ENCODE peak calls at places on chromosomes 11 and 22, in five cellular contexts. One of them, this sample, is unnamed.

GRCh38 chr11:123181075-123181474 is 14.0 kb downstream of the CLMP start:
- DNase-seq in mesenchymal stem cell: no peak
- DNase-seq in fibroblast of the aortic adventitia: no peak
- DNase-seq in AG09309: no peak
- DNase-seq in MM.1S: no peak
- DNase-seq in this sample: no peak

GRCh38 chr11:34235591-34236071 is 122.2 kb downstream of the ABTB2 start:
- DNase-seq in mesenchymal stem cell: no peak
- DNase-seq in fibroblast of the aortic adventitia: no peak
- DNase-seq in AG09309: no peak
- DNase-seq in MM.1S: no peak
- DNase-seq in this sample: no peak

GRCh38 chr11:43825217-43825816 is 55.3 kb upstream of the ALKBH3 start:
- DNase-seq in mesenchymal stem cell: peak; percentile 41
- DNase-seq in fibroblast of the aortic adventitia: peak; percentile 52
- DNase-seq in AG09309: no peak
- DNase-seq in MM.1S: no peak
- DNase-seq in this sample: no peak

GRCh38 chr11:26134481-26135355 is 197.2 kb upstream of the ANO3 start:
- DNase-seq in mesenchymal stem cell: peak; percentile 53
- DNase-seq in fibroblast of the aortic adventitia: peak; percentile 31
- DNase-seq in AG09309: no peak
- DNase-seq in MM.1S: peak; percentile 63
- DNase-seq in this sample: no peak

GRCh38 chr11:28049338-28050216 is 58.4 kb downstream of the KIF18A start:
- DNase-seq in mesenchymal stem cell: peak; percentile 71
- DNase-seq in fibroblast of the aortic adventitia: peak; percentile 14
- DNase-seq in AG09309: no peak
- DNase-seq in MM.1S: no peak
- DNase-seq in this sample: no peak

GRCh38 chr11:25613899-25614298 is 718.0 kb upstream of the ANO3 start:
- DNase-seq in mesenchymal stem cell: no peak
- DNase-seq in fibroblast of the aortic adventitia: no peak
- DNase-seq in AG09309: no peak
- DNase-seq in MM.1S: no peak
- DNase-seq in this sample: no peak

GRCh38 chr22:22144858-22145257 is 99.7 kb upstream of the VPREB1 start:
- DNase-seq in mesenchymal stem cell: no peak
- DNase-seq in fibroblast of the aortic adventitia: peak; percentile 25
- DNase-seq in AG09309: no peak
- DNase-seq in MM.1S: no peak
- DNase-seq in this sample: no peak

GRCh38 chr11:125192194-125192593 is 27.6 kb downstream of the PKNOX2 start:
- DNase-seq in mesenchymal stem cell: no peak
- DNase-seq in fibroblast of the aortic adventitia: peak; percentile 37
- DNase-seq in AG09309: no peak
- DNase-seq in MM.1S: no peak
- DNase-seq in this sample: no peak

GRCh38 chr11:112627588-112628045 is 333.6 kb upstream of the NCAM1 start:
- DNase-seq in mesenchymal stem cell: no peak
- DNase-seq in fibroblast of the aortic adventitia: no peak
- DNase-seq in AG09309: no peak
- DNase-seq in MM.1S: peak; percentile 36
- DNase-seq in this sample: no peak

GRCh38 chr11:96303067-96303466 is 39.9 kb downstream of the MAML2 start:
- DNase-seq in mesenchymal stem cell: peak; percentile 79
- DNase-seq in fibroblast of the aortic adventitia: peak; percentile 88
- DNase-seq in AG09309: no peak
- DNase-seq in MM.1S: no peak
- DNase-seq in this sample: no peak

GRCh38 chr11:76314741-76315090 is 66.2 kb downstream of the THAP12 start:
- DNase-seq in mesenchymal stem cell: peak; percentile 61
- DNase-seq in fibroblast of the aortic adventitia: peak; percentile 32
- DNase-seq in AG09309: peak; percentile 5
- DNase-seq in MM.1S: no peak
- DNase-seq in this sample: no peak

GRCh38 chr22:37325024-37325395 is 42.7 kb downstream of the CYTH4 start:
- DNase-seq in mesenchymal stem cell: no peak
- DNase-seq in fibroblast of the aortic adventitia: no peak
- DNase-seq in AG09309: no peak
- DNase-seq in MM.1S: no peak
- DNase-seq in this sample: no peak
- H3K4me3 ChIP-seq in mesenchymal stem cell: peak overlapping the region; percentile 20
- H3K4me3 ChIP-seq in fibroblast of the aortic adventitia: no peak overlapping the region
- H3K4me3 ChIP-seq in AG09309: peak overlapping the region; percentile 11
- H3K4me3 ChIP-seq in MM.1S: no peak overlapping the region
- H3K4me3 ChIP-seq in this sample: no peak overlapping the region

GRCh38 chr11:1873048-1873812 is 18.5 kb downstream of the PRR33 start:
- DNase-seq in mesenchymal stem cell: no peak
- DNase-seq in fibroblast of the aortic adventitia: peak; percentile 60
- DNase-seq in AG09309: no peak
- DNase-seq in MM.1S: no peak
- DNase-seq in this sample: no peak
- H3K4me3 ChIP-seq in mesenchymal stem cell: no peak overlapping the region
- H3K4me3 ChIP-seq in fibroblast of the aortic adventitia: no peak overlapping the region
- H3K4me3 ChIP-seq in AG09309: no peak overlapping the region
- H3K4me3 ChIP-seq in MM.1S: no peak overlapping the region
- H3K4me3 ChIP-seq in this sample: no peak overlapping the region

DNA sequence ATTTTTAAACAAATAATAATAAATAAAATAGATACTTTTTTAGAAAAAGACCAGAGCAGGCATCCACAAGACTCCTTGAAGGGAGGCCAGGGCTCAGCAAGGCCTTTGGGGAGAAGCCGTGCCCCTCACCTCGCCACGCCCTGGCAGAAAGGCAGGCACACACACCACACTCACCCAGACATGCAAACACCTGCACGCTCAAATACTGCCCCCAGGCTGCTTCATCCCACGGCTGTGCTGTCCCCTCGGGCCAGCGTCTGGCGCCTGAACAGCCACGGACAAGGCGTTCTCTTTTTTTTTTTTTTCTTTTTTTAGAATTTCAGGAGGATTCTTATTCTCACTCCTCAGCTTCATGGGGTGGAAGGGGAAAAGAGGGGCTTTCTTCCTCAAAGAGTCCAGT is 1.5 kb downstream of the FADS3 start:
- DNase-seq in mesenchymal stem cell: no peak
- DNase-seq in fibroblast of the aortic adventitia: no peak
- DNase-seq in AG09309: no peak
- DNase-seq in MM.1S: no peak
- DNase-seq in this sample: no peak
- H3K4me3 ChIP-seq in mesenchymal stem cell: no peak overlapping the region
- H3K4me3 ChIP-seq in fibroblast of the aortic adventitia: peak overlapping the region; percentile 91
- H3K4me3 ChIP-seq in AG09309: peak overlapping the region; percentile 99
- H3K4me3 ChIP-seq in MM.1S: no peak overlapping the region
- H3K4me3 ChIP-seq in this sample: no peak overlapping the region

DNA sequence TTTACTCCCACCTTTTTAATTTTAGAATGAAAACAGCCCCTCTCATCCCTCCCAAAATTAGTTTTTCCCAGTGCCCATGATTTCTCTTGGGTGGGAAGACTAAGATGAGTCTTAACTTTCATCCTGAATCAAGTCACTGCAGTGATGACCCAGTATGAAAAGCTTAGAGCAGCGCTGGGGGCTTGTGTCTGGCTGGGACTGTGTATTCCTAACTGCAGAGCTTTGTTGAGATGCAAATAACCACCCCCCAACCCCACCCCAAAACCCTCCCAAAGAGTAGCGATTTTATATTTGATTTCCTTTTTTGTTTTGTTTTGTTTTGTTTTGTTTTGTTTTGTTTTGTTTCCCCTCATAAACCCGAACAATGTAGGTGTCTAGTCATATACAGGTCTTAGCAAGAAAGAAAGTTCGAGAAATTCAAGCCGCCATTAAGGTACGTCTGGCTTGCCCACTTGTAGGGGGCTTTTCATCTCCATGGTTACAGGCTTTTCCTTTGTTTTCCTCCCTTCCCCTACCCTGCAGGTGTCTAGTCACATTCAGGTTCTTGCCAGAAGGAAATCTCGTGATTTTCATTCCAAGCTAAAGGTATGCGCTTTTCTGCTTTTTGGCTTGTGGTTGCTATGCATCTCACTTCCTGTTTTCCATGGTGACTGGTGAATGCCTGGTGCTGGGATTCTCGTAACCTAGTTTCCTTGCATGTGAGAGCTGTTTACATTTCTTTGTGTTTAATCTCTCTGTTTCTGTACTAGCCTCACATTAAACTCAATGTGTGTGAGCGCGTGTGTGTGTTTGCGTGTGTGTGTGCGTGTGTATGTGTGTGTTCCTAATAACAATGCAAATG is 144.6 kb upstream of the RASSF10 start:
- DNase-seq in mesenchymal stem cell: peak; percentile 98
- DNase-seq in fibroblast of the aortic adventitia: no peak
- DNase-seq in AG09309: peak; percentile 27
- DNase-seq in MM.1S: no peak
- DNase-seq in this sample: no peak
- H3K4me3 ChIP-seq in mesenchymal stem cell: no peak overlapping the region
- H3K4me3 ChIP-seq in fibroblast of the aortic adventitia: no peak overlapping the region
- H3K4me3 ChIP-seq in AG09309: no peak overlapping the region
- H3K4me3 ChIP-seq in MM.1S: no peak overlapping the region
- H3K4me3 ChIP-seq in this sample: no peak overlapping the region

GRCh38 chr22:41920271-41920976 is 5.5 kb upstream of the SHISA8 start:
- DNase-seq in mesenchymal stem cell: no peak
- DNase-seq in fibroblast of the aortic adventitia: no peak
- DNase-seq in AG09309: no peak
- DNase-seq in MM.1S: no peak
- DNase-seq in this sample: no peak
- H3K4me3 ChIP-seq in mesenchymal stem cell: no peak overlapping the region
- H3K4me3 ChIP-seq in fibroblast of the aortic adventitia: no peak overlapping the region
- H3K4me3 ChIP-seq in AG09309: no peak overlapping the region
- H3K4me3 ChIP-seq in MM.1S: no peak overlapping the region
- H3K4me3 ChIP-seq in this sample: no peak overlapping the region

This sample was measured in CD4-positive, CD25-positive, alpha-beta regulatory T cell.